ENCODE peak calls at places on chromosomes 16 and 17, in seven cellular contexts. B is mucosa of gallbladder; I is HCEC 1CT; D is choroid plexus epithelial cell; N is activated CD4-positive, alpha-beta T cell treated with anti-CD3 and anti-CD28 coated beads, Interleukin-2, amount 50 U/mL, for 1 hour; P is anterior cingulate cortex; T is GM13976. S is an unnamed sample.

GRCh38 chr16:80536246-80536645 is 4.5 kb upstream of the DYNLRB2 start:
- DNase-seq in B (no peak), I (no peak), D (no peak), N (no peak), P (no peak), T (no peak), S (no peak)

GRCh38 chr17:46192484-46193245 is 564 bp downstream of the KANSL1 start:
- DNase-seq in B (peak), I (peak), D (peak), N (peak), P (peak), T (peak), S (peak)

GRCh38 chr16:85528528-85529387 is 84.4 kb upstream of the GSE1 start:
- DNase-seq in B (no peak), I (no peak), D (no peak), N (peak), P (no peak), T (peak), S (no peak)

GRCh38 chr16:24534634-24535033 is 4.7 kb upstream of the RBBP6 start:
- DNase-seq in B (no peak), I (no peak), D (no peak), N (no peak), P (no peak), T (no peak), S (no peak)

GRCh38 chr16:886802-887731 is 83.7 kb downstream of the LMF1 start:
- DNase-seq in B (no peak), I (no peak), D (no peak), N (no peak), P (no peak), T (no peak), S (no peak)

GRCh38 chr17:34665803-34666763 is 86.7 kb downstream of the TMEM132E start:
- DNase-seq in B (no peak), I (no peak), D (no peak), N (no peak), P (no peak), T (no peak), S (no peak)

GRCh38 chr16:81878529-81878928 is 99.4 kb downstream of the PLCG2 start:
- DNase-seq in B (no peak), I (no peak), D (no peak), N (no peak), P (no peak), T (no peak), S (no peak)

GRCh38 chr16:56777533-56777932 is 47.6 kb downstream of the NUP93 start:
- DNase-seq in B (no peak), I (no peak), D (no peak), N (no peak), P (no peak), T (no peak), S (no peak)